ENCODE peak calls at places on chromosomes 7 and 10, in four cellular contexts. P is OCI-LY7, N is GM13977, J is tibial nerve. S is an unnamed sample.

GRCh38 chr7:140680886-140681285 is 8.1 kb downstream of the ADCK2 start:
- DNase-seq in P (no peak), N (no peak), J (no peak), S (no peak)

GRCh38 chr7:116173051-116174028 is 37.0 kb upstream of the TES start:
- DNase-seq in P (peak; percentile 30), N (peak; percentile 29), J (no peak), S (no peak)

GRCh38 chr10:129531195-129531968 is 64.3 kb downstream of the MGMT start:
- DNase-seq in P (no peak), N (no peak), J (no peak), S (no peak)

GRCh38 chr7:26216044-26216443 is 14.5 kb downstream of the CBX3 start:
- DNase-seq in P (no peak), N (no peak), J (no peak), S (no peak)

GRCh38 chr10:100684688-100685235 is 60.6 kb upstream of the PAX2 start:
- DNase-seq in P (no peak), N (no peak), J (no peak), S (no peak)

GRCh38 chr7:65489260-65489767 is 115.7 kb downstream of the ZNF92 start:
- DNase-seq in P (no peak), N (no peak), J (no peak), S (no peak)

GRCh38 chr10:107894521-107894920 is 730.0 kb upstream of the SORCS1 start:
- DNase-seq in P (no peak), N (no peak), J (no peak), S (no peak)

GRCh38 chr7:40372031-40372430 is 237.2 kb downstream of the SUGCT start:
- DNase-seq in P (no peak), N (no peak), J (no peak), S (no peak)

GRCh38 chr7:70068531-70068930 is 470.3 kb downstream of the AUTS2 start:
- DNase-seq in P (no peak), N (no peak), J (no peak), S (no peak)

GRCh38 chr10:61974611-61975010 is 73.1 kb downstream of the ARID5B start:
- DNase-seq in P (peak; percentile 77), N (no peak), J (peak; percentile 69), S (no peak)

GRCh38 chr10:122128357-122128756 is 139.4 kb downstream of the TACC2 start:
- DNase-seq in P (no peak), N (no peak), J (peak; percentile 69), S (no peak)

GRCh38 chr7:4073052-4073451 is 609.0 kb upstream of the FOXK1 start:
- DNase-seq in P (no peak), N (no peak), J (no peak), S (no peak)

GRCh38 chr7:4074407-4074806 is 607.7 kb upstream of the FOXK1 start:
- DNase-seq in P (no peak), N (no peak), J (no peak), S (no peak)

GRCh38 chr7:4073750-4074149 is 608.3 kb upstream of the FOXK1 start:
- DNase-seq in P (no peak), N (no peak), J (no peak), S (no peak)

GRCh38 chr7:4076701-4077294 is 605.3 kb upstream of the FOXK1 start:
- DNase-seq in P (no peak), N (no peak), J (no peak), S (no peak)

GRCh38 chr7:4074994-4075393 is 607.1 kb upstream of the FOXK1 start:
- DNase-seq in P (no peak), N (no peak), J (no peak), S (no peak)
- TF ChIP-seq CTCF in P (no peak), N (no peak), J (no peak), S (no peak)

GRCh38 chr10:30398788-30399187 is 35.2 kb upstream of the MAP3K8 start:
- DNase-seq in P (no peak), N (no peak), J (no peak), S (no peak)
- TF ChIP-seq CTCF in P (no peak), N (no peak), J (no peak), S (no peak)

GRCh38 chr10:83373659-83374058 is 765.6 kb upstream of the GHITM start:
- DNase-seq in P (peak; percentile 28), N (no peak), J (no peak), S (no peak)
- TF ChIP-seq CTCF in P (peak; percentile 70), N (peak; percentile 32), J (no peak), S (no peak)

GRCh38 chr7:128053991-128054390 is 22.8 kb upstream of the LRRC4 start:
- DNase-seq in P (no peak), N (no peak), J (no peak), S (no peak)
- TF ChIP-seq CTCF in P (no peak), N (no peak), J (no peak), S (no peak)

GRCh38 chr7:47474937-47475879 is 106.7 kb downstream of the TNS3 start:
- DNase-seq in P (peak; percentile 18), N (peak; percentile 82), J (peak; percentile 60), S (peak; percentile 97)
- TF ChIP-seq CTCF in P (no peak), N (no peak), J (no peak), S (peak; percentile 43)

DNA sequence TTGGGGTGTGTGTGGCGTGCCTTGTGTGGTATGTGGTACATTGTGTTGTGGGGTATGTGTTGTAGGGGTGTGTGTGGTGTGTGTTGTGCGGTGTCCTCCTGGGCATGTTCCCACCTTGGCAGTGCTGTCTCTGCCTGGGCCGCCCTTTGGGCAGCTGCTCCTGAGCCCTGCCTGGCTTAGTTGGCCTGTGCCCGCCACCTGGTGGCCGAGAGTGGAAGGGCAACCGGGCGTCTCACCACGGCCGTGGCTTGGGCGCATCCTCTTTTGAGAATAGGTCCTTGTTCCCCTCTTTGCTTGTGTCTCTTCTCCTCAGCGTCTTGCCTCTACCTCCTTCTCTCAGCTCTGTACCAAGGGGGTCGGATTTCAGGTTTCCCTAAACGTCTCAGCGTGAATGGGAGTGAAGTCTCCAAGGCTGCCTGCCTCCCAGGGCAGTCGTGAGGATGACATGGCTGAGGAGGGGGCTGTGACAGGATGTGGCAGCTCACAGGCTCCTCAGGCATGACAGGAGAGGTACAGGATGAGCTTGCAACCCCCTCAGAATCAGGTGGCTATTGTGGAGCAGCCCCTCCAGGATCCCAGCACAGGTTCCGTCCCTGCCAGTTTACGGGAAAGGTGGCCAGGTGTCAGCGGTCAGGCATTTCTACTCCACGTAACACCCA is 98.4 kb upstream of the PODXL start:
- DNase-seq in P (peak; percentile 73), N (peak; percentile 88), J (peak; percentile 81), S (peak; percentile 69)
- TF ChIP-seq CTCF in P (peak; percentile 79), N (peak; percentile 99), J (peak; percentile 92), S (peak; percentile 81)

GRCh38 chr10:115436999-115437398 is 343.8 kb downstream of the ATRNL1 start:
- DNase-seq in P (no peak), N (no peak), J (no peak), S (no peak)

GRCh38 chr10:115427611-115428010 is 334.4 kb downstream of the ATRNL1 start:
- DNase-seq in P (no peak), N (no peak), J (no peak), S (no peak)

GRCh38 chr10:115432188-115432819 is 339.1 kb downstream of the ATRNL1 start:
- DNase-seq in P (peak; percentile 2), N (peak; percentile 14), J (no peak), S (no peak)
- TF ChIP-seq CTCF in P (peak; percentile 62), N (peak; percentile 31), J (no peak), S (no peak)

DNA sequence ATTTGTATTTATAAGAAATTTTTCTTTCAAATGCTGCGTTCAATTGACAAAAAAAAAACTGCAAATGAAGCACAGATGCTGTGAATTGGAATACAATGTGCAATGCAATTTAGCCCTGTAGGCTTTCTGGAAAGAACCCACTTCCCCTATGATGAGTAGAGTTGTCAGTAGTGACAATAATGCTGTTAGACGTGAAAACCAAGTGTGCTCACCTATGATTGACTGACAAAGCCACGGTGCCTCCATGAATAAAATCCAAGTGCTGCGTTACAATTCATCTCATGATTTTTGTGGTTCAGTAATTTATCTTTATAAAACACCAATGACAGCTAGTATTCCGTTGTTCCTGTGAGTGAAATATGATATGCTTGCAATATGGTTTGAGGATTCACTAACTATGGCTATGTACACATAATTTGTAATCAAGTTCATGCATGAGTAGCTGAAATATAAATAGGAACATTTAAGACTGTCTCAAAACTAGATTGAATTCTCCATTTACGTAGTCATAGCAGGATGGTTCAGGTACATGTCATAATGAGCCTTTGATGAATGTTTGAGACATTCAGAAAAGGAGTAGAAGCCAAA is 1160.3 kb downstream of the CNTNAP2 start:
- DNase-seq in P (no peak), N (no peak), J (no peak), S (no peak)
- TF ChIP-seq CTCF in P (no peak), N (no peak), J (no peak), S (no peak)

GRCh38 chr10:86390337-86391120 is 23.9 kb upstream of the GRID1 start:
- DNase-seq in P (peak; percentile 41), N (peak; percentile 6), J (no peak), S (no peak)

GRCh38 chr10:86389441-86390193 is 23.0 kb upstream of the GRID1 start:
- DNase-seq in P (peak; percentile 85), N (peak; percentile 74), J (no peak), S (no peak)

GRCh38 chr10:86388119-86388704 is 21.6 kb upstream of the GRID1 start:
- DNase-seq in P (no peak), N (peak; percentile 9), J (no peak), S (no peak)

GRCh38 chr10:86385806-86386205 is 19.2 kb upstream of the GRID1 start:
- DNase-seq in P (no peak), N (no peak), J (no peak), S (no peak)

GRCh38 chr10:86387221-86387794 is 20.7 kb upstream of the GRID1 start:
- DNase-seq in P (no peak), N (peak; percentile 10), J (no peak), S (no peak)
- TF ChIP-seq CTCF in P (peak; percentile 58), N (peak; percentile 6), J (no peak), S (no peak)